ENCODE peak calls at places on chromosomes 5 and 9, in five cellular contexts. Y is stimulated activated CD4-positive, alpha-beta T cell treated with anti-CD3 and anti-CD28 coated beads, Interleukin-1b, Interleukin-23, amount 100 ng/mL, for 48 hours; V is stimulated activated CD8-positive, alpha-beta memory T cell treated with anti-CD3 and anti-CD28 coated beads, Interleukin-4, amount 100 ng/mL, for 1 hour; N is PC-9; O is stimulated activated naive CD4-positive, alpha-beta T cell. E is an unnamed sample.

GRCh38 chr9:113999256-114000062 is 78.6 kb downstream of the AMBP start:
- DNase-seq in N (no peak), V (no peak), Y (no peak), O (no peak), E (no peak)

GRCh38 chr9:35733109-35733541 is 659 bp downstream of the CREB3 start:
- DNase-seq in O (no peak), Y (no peak), N (peak; percentile 53), V (no peak), E (no peak)

GRCh38 chr5:177370488-177371119 is 12.9 kb downstream of the RGS14 start:
- DNase-seq in O (no peak), Y (peak; percentile 72), V (peak; percentile 24), N (peak; percentile 95), E (no peak)

GRCh38 chr5:156615901-156616300 is 234.2 kb upstream of the PPP1R2B start:
- DNase-seq in N (no peak), V (no peak), Y (no peak), O (no peak), E (no peak)

GRCh38 chr5:137921931-137922330 is 32.7 kb downstream of the PKD2L2 start:
- DNase-seq in O (no peak), N (peak; percentile 43), V (no peak), Y (no peak), E (no peak)

GRCh38 chr9:26326473-26327044 is 566.0 kb downstream of the CAAP1 start:
- DNase-seq in Y (no peak), O (no peak), N (peak; percentile 28), V (no peak), E (no peak)

GRCh38 chr9:127079741-127080140 is 42.7 kb downstream of the ANGPTL2 start:
- DNase-seq in O (no peak), N (no peak), V (no peak), Y (no peak), E (no peak)

GRCh38 chr5:40958811-40959210 is 49.5 kb downstream of the C7 start:
- DNase-seq in Y (no peak), V (no peak), N (no peak), O (no peak), E (no peak)

GRCh38 chr5:161541-162110 is 29.7 kb upstream of the LRRC14B start:
- DNase-seq in N (no peak), V (no peak), Y (no peak), O (no peak), E (no peak)

GRCh38 chr9:7315116-7315515 is 484.5 kb downstream of the DMAC1 start:
- DNase-seq in V (no peak), Y (no peak), N (no peak), O (no peak), E (no peak)

GRCh38 chr5:171155621-171156020 is 153.4 kb upstream of the TLX3 start:
- DNase-seq in N (no peak), O (no peak), V (no peak), Y (no peak), E (no peak)

GRCh38 chr9:130995399-130995941 is 13.5 kb upstream of the LAMC3 start:
- DNase-seq in O (no peak), V (no peak), Y (no peak), N (peak; percentile 43), E (no peak)

GRCh38 chr9:38064842-38065368 is 4.1 kb downstream of the SHB start:
- DNase-seq in V (no peak), N (no peak), O (no peak), Y (no peak), E (no peak)

GRCh38 chr9:16521868-16522381 is 348.5 kb downstream of the BNC2 start:
- DNase-seq in V (no peak), N (peak; percentile 10), O (no peak), Y (no peak), E (no peak)

GRCh38 chr5:136328097-136328496 is 37.2 kb downstream of the TRPC7 start:
- DNase-seq in O (no peak), N (no peak), Y (no peak), V (no peak), E (no peak)

GRCh38 chr9:91349115-91349555 is 12.6 kb downstream of the AUH start:
- DNase-seq in V (no peak), Y (no peak), O (no peak), N (no peak), E (no peak)